ENCODE peak calls at places on chromosomes 5 and 9, in eight cellular contexts. A is endothelial cell; H is heart right ventricle; B is GM23338; L is fibroblast of the aortic adventitia; Q is left lung; C is prostate gland; F is CD8-positive, alpha-beta T cell. E is an unnamed sample.

GRCh38 chr9:37555786-37556185 is 20.4 kb downstream of the FBXO10 start:
- DNase-seq in F (no peak), H (no peak), C (no peak), B (no peak), L (no peak), Q (no peak), A (no peak), E (no peak)

GRCh38 chr5:154446183-154447073 is 631 bp downstream of the SAP30L start:
- DNase-seq in L (peak), H (peak), C (peak), A (peak), B (peak), F (peak), Q (peak), E (peak)

GRCh38 chr5:97764700-97765099 is 581.7 kb upstream of the RIOK2 start:
- DNase-seq in B (no peak), C (no peak), A (no peak), L (peak), H (no peak), F (no peak), Q (no peak), E (peak)

GRCh38 chr5:127863610-127864395 is 160.6 kb downstream of the CCDC192 start:
- DNase-seq in H (no peak), B (no peak), L (peak), A (no peak), F (no peak), Q (no peak), C (no peak), E (no peak)

GRCh38 chr5:88825782-88826110 is 57.2 kb downstream of the MEF2C start:
- DNase-seq in C (no peak), H (no peak), B (no peak), F (no peak), L (no peak), Q (no peak), A (no peak), E (no peak)

GRCh38 chr5:38051711-38052508 is 206.4 kb upstream of the EGFLAM start:
- DNase-seq in A (no peak), F (no peak), B (no peak), H (no peak), Q (no peak), L (no peak), C (no peak), E (no peak)

GRCh38 chr5:72296251-72296650 is 23.8 kb downstream of the MRPS27 start:
- DNase-seq in Q (no peak), F (no peak), B (no peak), H (no peak), A (no peak), C (no peak), L (no peak), E (no peak)

GRCh38 chr5:123089572-123089970 is 530 bp downstream of the PRDM6 start:
- DNase-seq in A (peak), C (no peak), B (peak), L (peak), F (no peak), H (no peak), Q (no peak), E (peak)

GRCh38 chr9:111925784-111926183 is 29.2 kb downstream of the UGCG start:
- DNase-seq in L (no peak), C (no peak), A (no peak), B (no peak), H (no peak), Q (no peak), F (no peak), E (no peak)

GRCh38 chr5:19886123-19886921 is 101.7 kb downstream of the CDH18 start:
- DNase-seq in C (no peak), A (no peak), F (no peak), H (no peak), B (no peak), Q (no peak), L (peak), E (peak)

GRCh38 chr5:149144637-149145036 is 3.3 kb downstream of the ABLIM3 start:
- DNase-seq in H (no peak), L (no peak), C (no peak), B (no peak), F (no peak), Q (no peak), A (no peak), E (no peak)

GRCh38 chr9:96853711-96854072 is 622 bp downstream of the ZNF782 start:
- DNase-seq in B (no peak), C (no peak), L (no peak), H (no peak), Q (no peak), A (no peak), F (no peak), E (no peak)

GRCh38 chr5:103800728-103801127 is 238.1 kb upstream of the NUDT12 start:
- DNase-seq in C (no peak), B (no peak), Q (no peak), A (no peak), L (peak), H (no peak), F (no peak), E (peak)

GRCh38 chr9:33263936-33264472 is 504 bp downstream of the BAG1 start:
- DNase-seq in F (peak), H (peak), Q (peak), L (no peak), C (peak), A (no peak), B (no peak), E (no peak)

GRCh38 chr5:23274156-23274555 is 233.3 kb upstream of the PRDM9 start:
- DNase-seq in A (no peak), F (no peak), H (no peak), B (no peak), C (no peak), L (no peak), Q (no peak), E (no peak)

GRCh38 chr9:130072515-130073235 is 19.0 kb downstream of the GPR107 start:
- DNase-seq in C (no peak), H (no peak), L (no peak), B (no peak), A (no peak), F (no peak), Q (no peak), E (no peak)

GRCh38 chr5:5126444-5126843 is 13.7 kb upstream of the ADAMTS16 start:
- DNase-seq in B (no peak), H (no peak), A (no peak), Q (no peak), L (peak), F (no peak), C (no peak), E (peak)

GRCh38 chr5:626850-627249 is 14.7 kb downstream of the CEP72 start:
- DNase-seq in F (no peak), Q (no peak), B (no peak), A (no peak), H (no peak), L (peak), C (no peak), E (no peak)

GRCh38 chr5:161544350-161544765 is 2.2 kb downstream of the GABRB2 start:
- DNase-seq in C (no peak), H (no peak), A (peak), F (peak), B (peak), Q (peak), L (peak), E (peak)

GRCh38 chr5:153678617-153679329 is 188.3 kb downstream of the GRIA1 start:
- DNase-seq in B (no peak), L (peak), F (no peak), H (peak), C (no peak), Q (no peak), A (no peak), E (no peak)

GRCh38 chr5:151249280-151249679 is 3.7 kb upstream of the GM2A start:
- DNase-seq in A (no peak), B (no peak), L (no peak), C (no peak), F (no peak), Q (no peak), H (no peak), E (no peak)

GRCh38 chr5:109315245-109315644 is 94.5 kb downstream of the PJA2 start:
- DNase-seq in C (no peak), A (no peak), B (no peak), F (no peak), Q (no peak), L (no peak), H (no peak), E (no peak)

GRCh38 chr5:30849801-30850370 is 343.6 kb upstream of the CDH6 start:
- DNase-seq in L (peak), A (no peak), H (no peak), F (no peak), C (no peak), Q (no peak), B (no peak), E (no peak)

GRCh38 chr5:96901384-96901783 is 25.1 kb downstream of the ERAP2 start:
- DNase-seq in C (no peak), Q (no peak), H (no peak), L (no peak), A (no peak), B (peak), F (no peak), E (no peak)

GRCh38 chr5:66367814-66368541 is 223.9 kb downstream of the SREK1 start:
- DNase-seq in C (no peak), Q (no peak), B (no peak), F (no peak), H (peak), L (no peak), A (no peak), E (no peak)

GRCh38 chr5:6407547-6408259 is 29.4 kb upstream of the MED10 start:
- DNase-seq in L (no peak), H (no peak), C (no peak), Q (no peak), B (no peak), A (no peak), F (no peak), E (no peak)

GRCh38 chr5:92505925-92506324 is 1075.1 kb downstream of the NR2F1-AS1 start:
- DNase-seq in A (no peak), H (no peak), B (no peak), L (peak), C (no peak), F (no peak), Q (no peak), E (no peak)

GRCh38 chr9:116421006-116421538 is 266.0 kb upstream of the TRIM32 start:
- DNase-seq in B (no peak), A (no peak), Q (no peak), L (peak), C (no peak), H (no peak), F (no peak), E (peak)

GRCh38 chr5:86374611-86375010 is 243.1 kb upstream of the COX7C start:
- DNase-seq in H (no peak), F (no peak), Q (no peak), A (no peak), C (no peak), B (no peak), L (no peak), E (no peak)

GRCh38 chr5:144198386-144198785 is 27.7 kb downstream of the KCTD16 start:
- DNase-seq in H (no peak), C (no peak), A (no peak), F (no peak), B (no peak), Q (no peak), L (peak), E (peak)

GRCh38 chr5:155004138-155004744 is 9.3 kb upstream of the KIF4B start:
- DNase-seq in F (no peak), C (no peak), A (peak), L (peak), Q (no peak), B (peak), H (peak), E (peak)

GRCh38 chr9:80382523-80382922 is 810.8 kb downstream of the TLE4 start:
- DNase-seq in L (no peak), A (no peak), B (no peak), Q (no peak), H (no peak), C (no peak), F (no peak), E (no peak)

GRCh38 chr9:74277532-74277931 is 219.6 kb upstream of the RORB start:
- DNase-seq in C (no peak), A (no peak), Q (no peak), L (no peak), H (no peak), B (no peak), F (peak), E (no peak)
- TF ChIP-seq CTCF in C (no peak), A (no peak), Q (no peak), L (no peak), H (no peak), B (no peak), F (no peak), E (no peak)

GRCh38 chr5:145903862-145904261 is 31.0 kb upstream of the GRXCR2 start:
- DNase-seq in C (no peak), L (peak), F (no peak), Q (no peak), H (no peak), A (no peak), B (no peak), E (no peak)

GRCh38 chr5:145902421-145902820 is 29.6 kb upstream of the GRXCR2 start:
- DNase-seq in H (no peak), L (no peak), A (no peak), B (no peak), F (no peak), C (peak), Q (no peak), E (no peak)

GRCh38 chr5:145906401-145906800 is 30.0 kb upstream of the SH3RF2 start:
- DNase-seq in C (no peak), F (no peak), H (no peak), A (no peak), Q (no peak), B (no peak), L (peak), E (no peak)

GRCh38 chr5:145904743-145905142 is 31.6 kb upstream of the SH3RF2 start:
- DNase-seq in H (no peak), L (no peak), C (no peak), A (no peak), F (no peak), Q (no peak), B (no peak), E (no peak)

GRCh38 chr5:145903113-145903512 is 30.3 kb upstream of the GRXCR2 start:
- DNase-seq in F (no peak), B (peak), Q (no peak), L (no peak), C (no peak), H (no peak), A (no peak), E (no peak)
- TF ChIP-seq CTCF in F (no peak), B (peak), Q (no peak), L (peak), C (no peak), H (no peak), A (peak), E (peak)

DNA sequence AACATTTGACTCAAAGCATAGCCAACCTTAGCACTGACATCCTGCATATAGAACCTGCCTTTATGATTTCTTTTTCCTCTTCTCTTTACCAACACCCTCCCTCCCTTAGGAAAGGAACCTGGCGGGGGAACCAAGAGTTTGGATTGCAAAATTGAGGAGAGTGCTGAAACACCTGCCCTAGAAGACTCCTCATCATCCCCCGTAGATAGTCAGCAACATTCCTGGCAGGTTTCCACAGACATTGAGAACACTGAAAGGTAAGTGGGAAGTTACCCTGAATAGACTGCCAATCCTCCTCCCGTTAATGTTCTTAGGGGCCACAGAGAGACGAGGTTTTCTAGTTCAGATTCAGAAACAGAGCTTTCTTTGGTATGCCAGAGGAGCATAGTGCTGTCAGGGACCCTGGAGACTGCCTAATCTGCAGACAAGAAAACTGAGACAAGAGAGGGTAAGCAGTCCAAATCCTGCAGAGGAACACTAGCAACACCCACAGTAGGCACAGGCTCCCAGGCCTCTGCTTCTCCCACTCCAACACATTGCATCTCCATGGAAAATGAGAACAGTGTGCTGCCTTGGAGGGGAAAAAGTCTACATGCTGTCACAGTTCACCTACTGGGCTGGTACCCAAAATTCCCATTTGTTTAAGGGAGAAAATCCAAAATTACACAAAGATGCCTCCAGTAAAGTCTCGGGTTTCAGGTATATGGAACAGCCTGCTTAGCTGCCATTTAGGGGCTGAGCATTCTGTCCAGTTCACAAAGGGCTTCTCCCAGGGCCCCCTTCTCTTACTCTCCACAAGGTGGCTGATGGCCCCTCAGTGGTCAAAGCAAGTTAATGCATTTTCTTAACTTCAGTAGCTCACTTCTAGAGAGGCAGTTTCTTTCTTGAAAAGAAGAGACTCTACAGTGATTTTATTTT is 89.0 kb downstream of the RGS7BP start:
- DNase-seq in A (peak), C (no peak), H (no peak), Q (no peak), L (no peak), B (peak), F (no peak), E (no peak)
- TF ChIP-seq CTCF in A (peak), C (peak), H (peak), Q (no peak), L (peak), B (peak), F (no peak), E (peak)

GRCh38 chr9:131668439-131669233 is 71.2 kb downstream of the RAPGEF1 start:
- DNase-seq in F (peak), Q (no peak), L (peak), C (no peak), H (no peak), B (no peak), A (no peak), E (no peak)
- TF ChIP-seq CTCF in F (no peak), Q (no peak), L (no peak), C (no peak), H (no peak), B (no peak), A (no peak), E (peak)

DNA sequence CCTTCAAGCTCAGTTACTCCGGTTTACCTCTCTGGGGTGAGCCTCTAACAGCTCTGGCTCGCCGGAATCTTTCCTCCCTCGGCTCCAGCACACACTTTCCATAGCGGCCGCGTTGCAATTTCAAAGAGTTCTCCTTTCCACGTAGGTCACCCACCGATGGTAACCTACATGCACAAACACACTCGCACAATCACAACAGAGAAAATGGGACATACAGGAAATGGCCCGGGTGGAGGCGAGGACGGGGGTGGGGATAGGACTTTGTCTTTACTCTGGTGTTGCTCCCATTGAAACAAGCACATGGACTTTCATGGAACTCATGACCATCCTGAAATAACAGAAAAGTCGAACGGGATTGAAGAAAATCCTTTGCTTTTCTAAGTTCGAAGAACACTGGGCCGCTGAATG is 1.2 kb downstream of the LHFPL2 start:
- DNase-seq in A (peak), C (no peak), H (no peak), B (peak), Q (peak), L (peak), F (no peak), E (peak)
- TF ChIP-seq CTCF in A (no peak), C (no peak), H (no peak), B (no peak), Q (no peak), L (no peak), F (no peak), E (no peak)

GRCh38 chr5:172868924-172869565 is 35.0 kb downstream of the ERGIC1 start:
- DNase-seq in F (no peak), A (no peak), H (peak), Q (peak), C (peak), L (peak), B (no peak), E (peak)
- TF ChIP-seq CTCF in F (no peak), A (no peak), H (peak), Q (no peak), C (peak), L (peak), B (no peak), E (peak)

GRCh38 chr9:126692041-126692758 is 78.5 kb downstream of the LMX1B start:
- DNase-seq in L (no peak), A (no peak), Q (peak), H (no peak), C (no peak), F (no peak), B (no peak), E (no peak)

GRCh38 chr9:126687868-126688503 is 74.3 kb downstream of the LMX1B start:
- DNase-seq in L (no peak), Q (no peak), B (no peak), H (no peak), F (no peak), C (no peak), A (no peak), E (no peak)

GRCh38 chr9:126690431-126691051 is 76.8 kb downstream of the LMX1B start:
- DNase-seq in C (peak), F (peak), Q (no peak), B (peak), L (no peak), A (peak), H (peak), E (no peak)

GRCh38 chr9:126688617-126689016 is 74.9 kb downstream of the LMX1B start:
- DNase-seq in F (no peak), L (no peak), Q (no peak), B (peak), H (no peak), A (no peak), C (no peak), E (no peak)

DNA sequence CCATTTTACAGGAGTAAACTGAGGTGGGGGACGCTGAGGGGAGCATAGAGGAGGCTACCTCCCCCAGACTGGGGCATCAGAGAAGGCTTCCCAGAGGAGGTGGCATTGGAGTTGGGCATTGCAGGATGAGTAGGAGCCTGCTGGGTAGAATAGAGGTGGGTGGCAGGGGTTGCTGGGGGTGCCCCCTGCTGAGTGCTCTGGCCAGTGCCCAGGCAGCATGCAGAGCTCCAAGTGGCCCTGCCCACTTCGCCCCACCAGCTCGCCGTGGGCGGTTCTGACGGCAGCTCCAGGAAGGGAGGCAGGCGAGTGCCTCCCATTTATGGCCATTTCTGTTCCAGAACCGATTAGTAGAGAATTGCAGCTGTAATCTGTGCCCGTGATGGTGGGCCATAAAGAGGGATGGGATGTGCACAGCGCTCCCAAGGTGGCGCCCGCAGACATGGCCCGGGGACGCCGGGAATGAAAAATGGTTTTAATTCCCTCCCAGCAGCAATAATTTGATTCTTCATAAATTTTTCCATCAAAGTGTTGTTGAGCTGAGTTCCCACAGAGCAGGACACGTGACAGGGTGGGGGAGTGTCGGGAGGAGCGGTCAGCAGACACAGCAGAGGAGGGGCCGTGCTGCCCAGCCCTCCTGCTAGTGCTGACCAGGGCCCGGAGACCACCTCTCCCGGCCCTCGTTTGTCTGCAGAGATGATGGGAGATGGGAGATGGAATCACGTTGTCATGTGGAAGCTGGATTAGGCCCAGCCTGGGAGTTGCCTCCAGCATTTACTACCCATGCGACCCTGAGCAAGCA is 75.5 kb downstream of the LMX1B start:
- DNase-seq in B (no peak), Q (no peak), H (no peak), L (no peak), C (no peak), F (no peak), A (no peak), E (no peak)
- TF ChIP-seq CTCF in B (no peak), Q (no peak), H (no peak), L (no peak), C (no peak), F (no peak), A (no peak), E (no peak)

GRCh38 chr5:41722359-41722950 is 147.8 kb downstream of the OXCT1 start:
- DNase-seq in F (peak), L (peak), B (peak), C (no peak), A (no peak), Q (no peak), H (no peak), E (no peak)
- TF ChIP-seq CTCF in F (no peak), L (peak), B (no peak), C (no peak), A (no peak), Q (no peak), H (no peak), E (peak)

GRCh38 chr9:21392270-21392669 is 7.1 kb upstream of the IFNA2 start:
- DNase-seq in C (no peak), H (no peak), Q (no peak), B (peak), L (no peak), A (peak), F (no peak), E (no peak)
- TF ChIP-seq CTCF in C (no peak), H (no peak), Q (no peak), B (peak), L (peak), A (peak), F (peak), E (peak)

GRCh38 chr5:142601432-142601831 is 84.5 kb downstream of the FGF1 start:
- DNase-seq in Q (no peak), F (no peak), A (no peak), H (no peak), B (peak), L (no peak), C (no peak), E (no peak)
- TF ChIP-seq CTCF in Q (no peak), F (no peak), A (no peak), H (no peak), B (peak), L (peak), C (no peak), E (peak)